ENCODE peak calls at places on chromosomes 4 and X, in nine cellular contexts. I is stomach, A is endodermal cell, P is mammary epithelial cell, W is IMR-90, H is left ventricle myocardium inferior, F is mesenchymal stem cell, V is astrocyte of the spinal cord, Y is Panc1. C is an unnamed sample.

GRCh38 chrX:2410279-2411020 is 90.3 kb downstream of the DHRSX start:
- DNase-seq in I (no peak), A (no peak), P (no peak), W (no peak), H (no peak), F (no peak), V (no peak), Y (no peak), C (no peak)

GRCh38 chr4:183783933-183784622 is 121.0 kb upstream of the STOX2 start:
- DNase-seq in I (no peak), A (no peak), P (peak), W (peak), H (no peak), F (peak), V (no peak), Y (no peak), C (peak)

GRCh38 chr4:80184791-80185756 is 12.2 kb upstream of the PRDM8 start:
- DNase-seq in I (no peak), A (peak), P (no peak), W (no peak), H (no peak), F (peak), V (no peak), Y (no peak), C (no peak)

GRCh38 chr4:153758136-153758535 is 1.7 kb downstream of the RNF175 start:
- DNase-seq in I (no peak), A (peak), P (no peak), W (no peak), H (no peak), F (no peak), V (no peak), Y (no peak), C (no peak)

GRCh38 chr4:56804551-56804950 is 16.9 kb downstream of the SPINK2 start:
- DNase-seq in I (no peak), A (no peak), P (peak), W (peak), H (no peak), F (peak), V (peak), Y (no peak), C (no peak)

GRCh38 chrX:31423575-31424284 is 351.9 kb upstream of the FTHL17 start:
- DNase-seq in I (peak), A (peak), P (peak), W (peak), H (peak), F (peak), V (peak), Y (no peak), C (no peak)

GRCh38 chrX:139739138-139739537 is 31.2 kb upstream of the MCF2 start:
- DNase-seq in I (no peak), A (no peak), P (peak), W (peak), H (no peak), F (peak), V (peak), Y (no peak), C (no peak)

GRCh38 chr4:175306436-175306835 is 388.3 kb downstream of the ADAM29 start:
- DNase-seq in I (no peak), A (no peak), P (no peak), W (no peak), H (no peak), F (no peak), V (peak), Y (no peak), C (no peak)

GRCh38 chr4:145907363-145907762 is 31.3 kb downstream of the ZNF827 start:
- DNase-seq in I (no peak), A (no peak), P (no peak), W (no peak), H (no peak), F (no peak), V (peak), Y (no peak), C (no peak)

GRCh38 chrX:17859609-17860178 is 1.4 kb downstream of the RAI2 start:
- DNase-seq in I (peak), A (peak), P (no peak), W (no peak), H (no peak), F (no peak), V (no peak), Y (no peak), C (no peak)

GRCh38 chr4:154164931-154165839 is 326.4 kb downstream of the DCHS2 start:
- DNase-seq in I (no peak), A (no peak), P (peak), W (peak), H (no peak), F (peak), V (peak), Y (peak), C (peak)

GRCh38 chrX:53281321-53281822 is at the start of gene IQSEC2:
- DNase-seq in I (peak), A (peak), P (peak), W (peak), H (peak), F (peak), V (peak), Y (no peak), C (no peak)

GRCh38 chr4:121181493-121181892 is 17.4 kb upstream of the TNIP3 start:
- DNase-seq in I (no peak), A (no peak), P (no peak), W (no peak), H (no peak), F (no peak), V (no peak), Y (no peak), C (no peak)
- H3K4me3 ChIP-seq in I (no peak), A (no peak), P (no peak), W (no peak), H (no peak), F (no peak), V (no peak), Y (no peak), C (no peak)

GRCh38 chr4:147138171-147138570 is 192.5 kb upstream of the TTC29 start:
- DNase-seq in I (no peak), A (no peak), P (no peak), W (peak), H (no peak), F (peak), V (peak), Y (no peak), C (no peak)

GRCh38 chr4:147134536-147135210 is 189.0 kb upstream of the TTC29 start:
- DNase-seq in I (no peak), A (no peak), P (no peak), W (no peak), H (no peak), F (peak), V (peak), Y (no peak), C (no peak)

GRCh38 chr4:147136783-147137182 is 191.1 kb upstream of the TTC29 start:
- DNase-seq in I (no peak), A (no peak), P (no peak), W (no peak), H (no peak), F (peak), V (no peak), Y (no peak), C (no peak)

GRCh38 chr4:147137280-147137679 is 191.6 kb upstream of the TTC29 start:
- DNase-seq in I (no peak), A (peak), P (no peak), W (no peak), H (no peak), F (no peak), V (no peak), Y (no peak), C (no peak)

GRCh38 chr4:147136308-147136707 is 190.6 kb upstream of the TTC29 start:
- DNase-seq in I (no peak), A (no peak), P (no peak), W (peak), H (peak), F (peak), V (peak), Y (no peak), C (no peak)
- H3K4me3 ChIP-seq in I (no peak), A (no peak), P (no peak), W (no peak), H (no peak), F (no peak), V (no peak), Y (no peak), C (no peak)

GRCh38 chrX:12446342-12447075 is 308.2 kb downstream of the FRMPD4 start:
- DNase-seq in I (no peak), A (no peak), P (peak), W (peak), H (no peak), F (peak), V (peak), Y (no peak), C (no peak)

GRCh38 chrX:12441376-12442128 is 303.3 kb downstream of the FRMPD4 start:
- DNase-seq in I (no peak), A (no peak), P (peak), W (peak), H (no peak), F (peak), V (peak), Y (no peak), C (no peak)

GRCh38 chrX:12447448-12448154 is 309.3 kb downstream of the FRMPD4 start:
- DNase-seq in I (no peak), A (no peak), P (peak), W (peak), H (no peak), F (peak), V (peak), Y (no peak), C (no peak)

GRCh38 chrX:12440245-12440644 is 302.0 kb downstream of the FRMPD4 start:
- DNase-seq in I (no peak), A (peak), P (no peak), W (no peak), H (no peak), F (no peak), V (no peak), Y (no peak), C (no peak)

DNA sequence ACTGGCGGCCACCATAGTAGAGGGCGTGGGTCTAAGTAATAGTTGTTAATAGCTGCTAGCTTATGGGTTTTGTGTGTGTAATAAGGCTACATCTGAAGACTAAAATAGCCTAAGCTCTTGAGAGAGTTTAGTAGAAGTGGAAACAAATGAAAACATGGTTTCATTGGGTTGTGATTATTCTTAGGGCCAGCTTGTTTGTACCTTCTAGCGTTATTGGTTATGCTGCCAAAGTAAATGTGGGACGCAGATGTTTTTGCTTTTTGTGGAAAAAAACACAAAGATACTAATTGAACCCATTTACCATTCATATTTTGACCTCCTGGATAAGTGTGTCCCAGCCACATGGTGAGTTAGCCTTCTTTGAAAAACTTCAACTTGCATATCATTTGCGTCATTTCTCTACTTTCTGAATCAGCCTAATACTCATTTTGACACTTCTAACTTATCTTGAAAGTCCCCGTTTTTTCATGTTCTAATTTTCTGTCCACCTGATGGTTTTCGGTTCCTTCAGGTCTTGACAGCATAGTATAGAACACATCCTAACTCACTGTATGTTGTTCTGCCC is 305.3 kb downstream of the FRMPD4 start:
- DNase-seq in I (no peak), A (no peak), P (no peak), W (no peak), H (no peak), F (no peak), V (no peak), Y (no peak), C (no peak)
- H3K4me3 ChIP-seq in I (no peak), A (no peak), P (no peak), W (no peak), H (no peak), F (no peak), V (no peak), Y (no peak), C (no peak)

GRCh38 chr4:118999919-119000318 is 111.3 kb downstream of the SYNPO2 start:
- DNase-seq in I (no peak), A (no peak), P (no peak), W (no peak), H (no peak), F (no peak), V (no peak), Y (no peak), C (no peak)

GRCh38 chr4:119000400-119000799 is 111.7 kb downstream of the SYNPO2 start:
- DNase-seq in I (no peak), A (no peak), P (no peak), W (peak), H (peak), F (no peak), V (no peak), Y (no peak), C (no peak)

GRCh38 chr4:118995693-118996391 is 107.2 kb downstream of the SYNPO2 start:
- DNase-seq in I (no peak), A (no peak), P (no peak), W (no peak), H (no peak), F (no peak), V (no peak), Y (no peak), C (no peak)

GRCh38 chr4:118994030-118994429 is 105.4 kb downstream of the SYNPO2 start:
- DNase-seq in I (peak), A (no peak), P (no peak), W (peak), H (no peak), F (peak), V (no peak), Y (no peak), C (no peak)

GRCh38 chr4:118997601-118998000 is 108.9 kb downstream of the SYNPO2 start:
- DNase-seq in I (no peak), A (no peak), P (no peak), W (peak), H (no peak), F (peak), V (no peak), Y (no peak), C (no peak)
- H3K4me3 ChIP-seq in I (no peak), A (no peak), P (no peak), W (no peak), H (no peak), F (no peak), V (no peak), Y (no peak), C (no peak)

GRCh38 chrX:136258951-136259350 is 7.8 kb upstream of the MAP7D3 start:
- DNase-seq in I (no peak), A (no peak), P (no peak), W (no peak), H (no peak), F (no peak), V (no peak), Y (no peak), C (no peak)

GRCh38 chrX:136250191-136251041 is 784 bp downstream of the MAP7D3 start:
- DNase-seq in I (no peak), A (peak), P (no peak), W (no peak), H (no peak), F (peak), V (no peak), Y (no peak), C (no peak)

GRCh38 chrX:136251042-136251991 is at the start of gene MAP7D3:
- DNase-seq in I (peak), A (peak), P (peak), W (peak), H (peak), F (peak), V (peak), Y (no peak), C (no peak)

GRCh38 chrX:136259543-136259942 is 8.3 kb upstream of the MAP7D3 start:
- DNase-seq in I (no peak), A (no peak), P (no peak), W (peak), H (no peak), F (peak), V (peak), Y (no peak), C (no peak)

GRCh38 chrX:136255543-136255942 is 4.3 kb upstream of the MAP7D3 start:
- DNase-seq in I (no peak), A (no peak), P (no peak), W (no peak), H (peak), F (no peak), V (no peak), Y (no peak), C (no peak)
- H3K4me3 ChIP-seq in I (no peak), A (no peak), P (no peak), W (no peak), H (peak), F (no peak), V (no peak), Y (no peak), C (no peak)

GRCh38 chrX:107119281-107119680 is 659 bp upstream of the RBM41 start:
- DNase-seq in I (no peak), A (no peak), P (no peak), W (no peak), H (no peak), F (no peak), V (no peak), Y (no peak), C (no peak)
- H3K4me3 ChIP-seq in I (peak), A (no peak), P (no peak), W (peak), H (peak), F (no peak), V (no peak), Y (no peak), C (peak)

DNA sequence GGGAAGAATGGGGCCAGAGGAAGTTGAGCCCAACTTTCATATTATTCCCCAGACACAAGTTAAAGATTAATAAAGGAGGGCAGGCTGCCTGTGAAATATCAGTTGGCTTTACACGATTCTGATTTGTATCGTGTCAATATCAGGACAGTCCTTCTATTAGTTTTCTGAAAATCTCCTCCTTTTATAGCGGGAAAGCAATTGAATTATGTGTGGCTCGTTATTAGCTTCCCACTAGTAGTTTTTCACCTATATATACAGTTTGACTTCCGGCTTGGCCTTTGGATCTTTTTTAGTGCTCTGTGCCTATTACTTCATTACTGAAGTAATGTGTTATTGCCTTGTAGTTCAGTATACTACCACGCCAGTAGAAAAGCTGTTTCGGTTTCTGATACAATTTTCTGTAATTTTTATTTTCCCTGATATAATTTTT is 1.8 kb downstream of the PDLIM5 start:
- DNase-seq in I (no peak), A (no peak), P (no peak), W (no peak), H (no peak), F (peak), V (no peak), Y (no peak), C (no peak)
- H3K4me3 ChIP-seq in I (peak), A (peak), P (peak), W (peak), H (peak), F (no peak), V (peak), Y (peak), C (peak)

DNA sequence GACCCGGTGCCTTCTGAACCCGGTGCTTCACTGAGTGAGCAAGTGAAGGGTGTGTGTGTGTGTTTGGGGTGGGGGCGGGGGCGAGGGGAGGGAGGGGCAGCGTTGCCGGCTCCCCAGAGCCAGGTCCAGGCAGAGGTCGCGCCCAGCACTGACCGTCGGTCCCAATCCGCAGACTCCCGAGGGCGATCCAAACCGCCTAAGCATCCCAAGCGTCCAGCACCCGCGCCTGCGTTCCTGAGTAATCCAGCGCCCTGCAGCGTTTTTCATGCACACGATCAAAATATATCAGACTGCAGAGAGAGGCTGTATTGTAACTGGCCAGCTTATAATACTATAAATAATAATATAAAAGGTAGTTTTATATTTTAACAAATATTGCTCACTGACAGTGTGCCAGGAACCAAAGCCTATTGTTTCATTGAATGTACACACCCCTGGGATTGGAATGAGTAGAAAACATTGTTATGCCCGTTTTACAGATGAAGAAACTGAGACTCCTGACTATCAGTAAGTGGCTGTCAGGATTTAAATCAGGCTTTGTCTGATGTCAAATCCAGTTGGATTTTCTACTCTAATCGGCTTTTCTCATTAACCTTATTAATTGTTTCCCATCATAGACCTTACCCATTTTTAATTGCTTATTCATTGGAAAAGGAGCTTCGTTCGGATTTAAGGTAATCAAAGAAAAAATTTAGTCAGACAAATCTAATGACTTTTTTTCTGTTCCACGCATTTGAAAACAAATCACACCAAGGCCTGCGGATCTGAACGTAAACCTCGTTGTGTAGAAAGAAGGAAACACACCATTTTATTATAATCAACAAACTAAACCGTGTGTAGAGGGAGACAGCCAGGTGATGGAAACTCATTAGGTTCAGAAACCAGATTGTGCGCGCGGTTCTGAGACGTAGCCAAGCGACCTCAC is 4.0 kb upstream of the NKX3-2 start:
- DNase-seq in I (no peak), A (no peak), P (no peak), W (no peak), H (no peak), F (peak), V (peak), Y (no peak), C (no peak)
- H3K4me3 ChIP-seq in I (peak), A (peak), P (no peak), W (no peak), H (peak), F (no peak), V (peak), Y (peak), C (no peak)

C was measured in epithelial cell of proximal tubule.